ENCODE peak calls at places on chromosomes 5 and 9, in six cellular contexts. S is nephron progenitor cell, J is esophagus muscularis mucosa, H is upper lobe of right lung, V is IMR-90, Y is RWPE1. T is an unnamed sample.

GRCh38 chr5:172694541-172694940 is 53.5 kb downstream of the NEURL1B start:
- DNase-seq in S (no peak), J (no peak), H (no peak), V (no peak), Y (no peak), T (no peak)

GRCh38 chr5:171954721-171955120 is 51.7 kb downstream of the FBXW11 start:
- DNase-seq in S (no peak), J (no peak), H (no peak), V (peak; percentile 73), Y (peak; percentile 65), T (no peak)

GRCh38 chr5:88889165-88890069 is 6.4 kb upstream of the MEF2C start:
- DNase-seq in S (peak; percentile 58), J (no peak), H (peak; percentile 86), V (peak; percentile 13), Y (no peak), T (peak; percentile 46)

GRCh38 chr5:143547342-143547741 is 143.9 kb upstream of the NR3C1 start:
- DNase-seq in S (no peak), J (no peak), H (no peak), V (no peak), Y (no peak), T (no peak)

GRCh38 chr9:7777776-7778175 is 21.8 kb downstream of the DMAC1 start:
- DNase-seq in S (no peak), J (no peak), H (no peak), V (no peak), Y (no peak), T (no peak)

GRCh38 chr5:83553000-83553486 is 81.5 kb downstream of the VCAN start:
- DNase-seq in S (no peak), J (no peak), H (no peak), V (peak; percentile 22), Y (no peak), T (no peak)

GRCh38 chr5:9733456-9733855 is 103.3 kb upstream of the TAS2R1 start:
- DNase-seq in S (no peak), J (peak; percentile 84), H (no peak), V (peak; percentile 38), Y (no peak), T (no peak)

GRCh38 chr9:35658894-35659220 is 765 bp downstream of the CCDC107 start:
- DNase-seq in S (no peak), J (no peak), H (no peak), V (peak; percentile 70), Y (no peak), T (no peak)

GRCh38 chr5:160418561-160419457 is at the start of gene SLU7:
- DNase-seq in S (peak; percentile 95), J (peak; percentile 98), H (peak; percentile 96), V (peak; percentile 95), Y (peak; percentile 99), T (peak; percentile 97)

GRCh38 chr5:54390015-54390414 is 65.5 kb upstream of the HSPB3 start:
- DNase-seq in S (no peak), J (no peak), H (no peak), V (peak; percentile 97), Y (peak; percentile 94), T (peak; percentile 63)

GRCh38 chr9:121437891-121438290 is 61.8 kb downstream of the GGTA1 start:
- DNase-seq in S (no peak), J (no peak), H (no peak), V (no peak), Y (no peak), T (no peak)

GRCh38 chr9:72271617-72272478 is 93.2 kb downstream of the ZFAND5 start:
- DNase-seq in S (peak; percentile 65), J (peak; percentile 92), H (no peak), V (peak; percentile 55), Y (peak; percentile 80), T (peak; percentile 51)

GRCh38 chr5:167587768-167588167 is 703.7 kb upstream of the WWC1 start:
- DNase-seq in S (peak; percentile 38), J (no peak), H (no peak), V (peak; percentile 22), Y (peak; percentile 63), T (peak; percentile 48)

GRCh38 chr5:57608542-57608941 is 125.9 kb upstream of the ACTBL2 start:
- DNase-seq in S (no peak), J (no peak), H (no peak), V (no peak), Y (no peak), T (no peak)

GRCh38 chr9:1535051-1535450 is 480.1 kb upstream of the SMARCA2 start:
- DNase-seq in S (no peak), J (no peak), H (no peak), V (no peak), Y (no peak), T (no peak)

GRCh38 chr5:132437604-132438275 is 52.8 kb downstream of the IRF1 start:
- DNase-seq in S (peak; percentile 26), J (peak; percentile 96), H (peak; percentile 88), V (peak; percentile 96), Y (peak; percentile 54), T (no peak)

GRCh38 chr9:97794666-97795065 is 58.4 kb upstream of the FOXE1 start:
- DNase-seq in S (no peak), J (peak; percentile 37), H (no peak), V (no peak), Y (no peak), T (no peak)

GRCh38 chr5:36138900-36139683 is 12.6 kb downstream of the LMBRD2 start:
- DNase-seq in S (no peak), J (no peak), H (no peak), V (no peak), Y (no peak), T (no peak)

GRCh38 chr5:120252839-120253238 is 211.3 kb upstream of the PRR16 start:
- DNase-seq in S (no peak), J (no peak), H (no peak), V (peak; percentile 62), Y (no peak), T (no peak)

GRCh38 chr9:72220589-72220988 is 71.3 kb downstream of the GDA start:
- DNase-seq in S (no peak), J (no peak), H (no peak), V (no peak), Y (no peak), T (no peak)

GRCh38 chr5:125719681-125720676 is 703.2 kb upstream of the GRAMD2B start:
- DNase-seq in S (no peak), J (no peak), H (no peak), V (peak; percentile 18), Y (no peak), T (no peak)

GRCh38 chr5:149027636-149028035 is 35.2 kb downstream of the SH3TC2 start:
- DNase-seq in S (no peak), J (no peak), H (no peak), V (no peak), Y (no peak), T (no peak)

GRCh38 chr5:149028161-149028560 is 34.7 kb downstream of the SH3TC2 start:
- DNase-seq in S (no peak), J (no peak), H (no peak), V (no peak), Y (no peak), T (no peak)

GRCh38 chr5:149030392-149030791 is 32.5 kb downstream of the SH3TC2 start:
- DNase-seq in S (no peak), J (peak; percentile 89), H (no peak), V (peak; percentile 93), Y (no peak), T (no peak)

GRCh38 chr5:149030838-149031397 is 31.9 kb downstream of the SH3TC2 start:
- DNase-seq in S (no peak), J (no peak), H (no peak), V (no peak), Y (no peak), T (no peak)

DNA sequence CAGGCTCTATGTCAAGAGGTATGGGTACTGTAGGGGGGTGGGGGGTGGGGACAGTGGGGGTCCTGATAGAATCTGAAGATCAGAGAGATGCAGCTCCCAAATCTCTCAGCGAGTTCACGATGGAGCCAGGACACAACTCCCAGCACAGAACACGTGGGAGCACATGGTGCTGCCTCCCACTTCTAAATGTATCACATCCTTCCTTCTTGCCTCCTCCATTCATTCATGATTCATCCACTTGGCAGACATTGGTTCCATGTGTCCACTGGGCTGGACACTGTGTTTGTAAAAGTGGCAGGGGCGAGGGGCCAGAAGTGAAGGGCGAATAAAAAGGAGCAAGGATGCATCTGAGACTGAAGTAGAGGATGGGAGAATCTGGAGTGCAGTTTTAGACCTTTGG is 33.9 kb downstream of the SH3TC2 start:
- DNase-seq in S (no peak), J (no peak), H (no peak), V (peak; percentile 34), Y (no peak), T (no peak)
- TF ChIP-seq CTCF in S (no peak), J (no peak), H (no peak), V (no peak), Y (no peak), T (no peak)

GRCh38 chr9:132241840-132242620 is 80.2 kb downstream of the NTNG2 start:
- DNase-seq in S (peak; percentile 54), J (no peak), H (peak; percentile 68), V (no peak), Y (no peak), T (no peak)

GRCh38 chr9:132242621-132243155 is 80.8 kb downstream of the NTNG2 start:
- DNase-seq in S (peak; percentile 35), J (no peak), H (peak; percentile 68), V (no peak), Y (no peak), T (no peak)

GRCh38 chr9:132244582-132245455 is 83.0 kb downstream of the NTNG2 start:
- DNase-seq in S (peak; percentile 81), J (no peak), H (peak; percentile 54), V (no peak), Y (no peak), T (no peak)

GRCh38 chr9:132241483-132241839 is 79.6 kb downstream of the NTNG2 start:
- DNase-seq in S (no peak), J (no peak), H (no peak), V (no peak), Y (no peak), T (no peak)

GRCh38 chr9:132243156-132244074 is 81.6 kb downstream of the NTNG2 start:
- DNase-seq in S (no peak), J (no peak), H (peak; percentile 60), V (peak; percentile 13), Y (no peak), T (no peak)
- TF ChIP-seq CTCF in S (no peak), J (no peak), H (no peak), V (no peak), Y (no peak), T (no peak)

DNA sequence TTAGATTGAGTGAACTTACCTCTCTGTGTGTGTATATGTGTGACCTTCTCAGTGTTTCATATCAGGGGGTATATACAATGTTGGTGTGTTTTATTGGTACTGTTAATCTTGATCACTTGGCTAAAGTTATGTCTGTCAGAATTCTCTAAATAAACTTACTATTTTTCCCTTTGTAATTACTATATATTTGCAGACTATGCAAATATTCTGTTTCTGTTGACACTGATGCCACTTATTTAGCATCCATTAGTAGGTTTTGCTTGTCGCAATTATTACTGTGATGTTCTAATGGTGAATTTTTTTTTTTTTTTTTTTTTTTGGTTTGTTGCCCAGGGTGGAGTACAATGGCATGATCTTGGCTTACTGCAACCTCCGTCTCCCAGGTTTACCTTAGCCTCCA is 42.9 kb upstream of the NR5A1 start:
- DNase-seq in S (no peak), J (no peak), H (no peak), V (no peak), Y (no peak), T (no peak)
- TF ChIP-seq CTCF in S (no peak), J (no peak), H (no peak), V (no peak), Y (no peak), T (no peak)

DNA sequence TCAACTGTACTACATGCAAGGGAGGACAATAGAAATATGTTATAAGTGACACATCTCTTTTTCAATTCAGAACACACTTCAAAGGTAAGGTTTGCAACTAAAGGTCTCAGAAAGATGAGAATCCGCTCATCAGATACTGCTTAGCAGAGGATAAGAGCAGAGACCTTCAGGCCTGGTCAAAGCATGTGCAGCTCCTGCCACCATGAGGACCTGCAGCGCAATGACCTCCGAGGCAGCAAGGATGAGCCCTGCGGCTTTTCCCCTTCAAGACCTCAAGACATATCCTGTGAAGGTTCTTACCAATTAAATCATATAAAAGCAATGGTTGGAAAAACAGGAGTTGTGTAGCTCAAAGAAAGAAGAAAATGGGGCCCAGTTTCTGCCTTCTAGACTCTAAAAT is 135.8 kb downstream of the TRIM36 start:
- DNase-seq in S (peak; percentile 16), J (no peak), H (no peak), V (no peak), Y (no peak), T (peak; percentile 7)
- TF ChIP-seq CTCF in S (peak; percentile 28), J (no peak), H (no peak), V (peak; percentile 7), Y (no peak), T (no peak)